ENCODE peak calls at places on chromosomes 11 and 22, in ten cellular contexts. One of them, this sample, is unnamed. For H3K27me3, the result is how much of the 10 kb centered on the place peaks cover.

GRCh38 chr11:15775797-15776196 is 580.5 kb downstream of the SOX6 start:
- DNase-seq in adrenal gland: no peak
- DNase-seq in fibroblast of lung: no peak
- DNase-seq in colonic mucosa: no peak
- DNase-seq in CD8-positive, alpha-beta T cell: no peak
- DNase-seq in cardiac muscle cell: no peak
- DNase-seq in thoracic aorta: no peak
- DNase-seq in effector memory CD4-positive, alpha-beta T cell: no peak
- DNase-seq in WERI-Rb-1: no peak
- DNase-seq in right lobe of liver: no peak
- DNase-seq in this sample: no peak

GRCh38 chr11:9153651-9154050 is 62.3 kb upstream of the SCUBE2 start:
- DNase-seq in CD8-positive, alpha-beta T cell: no peak
- DNase-seq in adrenal gland: no peak
- DNase-seq in fibroblast of lung: no peak
- DNase-seq in thoracic aorta: no peak
- DNase-seq in effector memory CD4-positive, alpha-beta T cell: no peak
- DNase-seq in WERI-Rb-1: no peak
- DNase-seq in cardiac muscle cell: no peak
- DNase-seq in colonic mucosa: no peak
- DNase-seq in right lobe of liver: no peak
- DNase-seq in this sample: no peak

GRCh38 chr11:70862093-70862492 is 390.3 kb downstream of the SHANK2 start:
- DNase-seq in cardiac muscle cell: no peak
- DNase-seq in fibroblast of lung: no peak
- DNase-seq in CD8-positive, alpha-beta T cell: no peak
- DNase-seq in WERI-Rb-1: peak
- DNase-seq in effector memory CD4-positive, alpha-beta T cell: no peak
- DNase-seq in right lobe of liver: no peak
- DNase-seq in thoracic aorta: no peak
- DNase-seq in colonic mucosa: no peak
- DNase-seq in adrenal gland: no peak
- DNase-seq in this sample: no peak

GRCh38 chr11:70481625-70482528 is 83.5 kb downstream of the CTTN start:
- DNase-seq in CD8-positive, alpha-beta T cell: no peak
- DNase-seq in colonic mucosa: no peak
- DNase-seq in WERI-Rb-1: no peak
- DNase-seq in cardiac muscle cell: no peak
- DNase-seq in thoracic aorta: no peak
- DNase-seq in effector memory CD4-positive, alpha-beta T cell: no peak
- DNase-seq in adrenal gland: peak
- DNase-seq in right lobe of liver: peak
- DNase-seq in fibroblast of lung: peak
- DNase-seq in this sample: no peak

GRCh38 chr22:39353346-39353745 is 3.6 kb downstream of the SYNGR1 start:
- DNase-seq in cardiac muscle cell: no peak
- DNase-seq in fibroblast of lung: no peak
- DNase-seq in adrenal gland: no peak
- DNase-seq in CD8-positive, alpha-beta T cell: no peak
- DNase-seq in colonic mucosa: no peak
- DNase-seq in right lobe of liver: no peak
- DNase-seq in WERI-Rb-1: no peak
- DNase-seq in thoracic aorta: no peak
- DNase-seq in effector memory CD4-positive, alpha-beta T cell: no peak
- DNase-seq in this sample: no peak

GRCh38 chr22:33656808-33657628 is 263.3 kb downstream of the LARGE1 start:
- DNase-seq in WERI-Rb-1: no peak
- DNase-seq in cardiac muscle cell: no peak
- DNase-seq in fibroblast of lung: peak
- DNase-seq in effector memory CD4-positive, alpha-beta T cell: no peak
- DNase-seq in right lobe of liver: no peak
- DNase-seq in CD8-positive, alpha-beta T cell: no peak
- DNase-seq in thoracic aorta: no peak
- DNase-seq in colonic mucosa: no peak
- DNase-seq in adrenal gland: peak
- DNase-seq in this sample: no peak

GRCh38 chr11:107720305-107720775 is 8.5 kb upstream of the SLN start:
- DNase-seq in WERI-Rb-1: no peak
- DNase-seq in CD8-positive, alpha-beta T cell: no peak
- DNase-seq in colonic mucosa: no peak
- DNase-seq in fibroblast of lung: no peak
- DNase-seq in cardiac muscle cell: no peak
- DNase-seq in effector memory CD4-positive, alpha-beta T cell: no peak
- DNase-seq in right lobe of liver: no peak
- DNase-seq in thoracic aorta: no peak
- DNase-seq in adrenal gland: no peak
- DNase-seq in this sample: no peak

GRCh38 chr22:46054091-46054877 is 77.3 kb upstream of the WNT7B start:
- DNase-seq in thoracic aorta: no peak
- DNase-seq in CD8-positive, alpha-beta T cell: peak
- DNase-seq in fibroblast of lung: peak
- DNase-seq in right lobe of liver: peak
- DNase-seq in adrenal gland: peak
- DNase-seq in effector memory CD4-positive, alpha-beta T cell: peak
- DNase-seq in WERI-Rb-1: no peak
- DNase-seq in colonic mucosa: peak
- DNase-seq in cardiac muscle cell: no peak
- DNase-seq in this sample: no peak

GRCh38 chr11:73321342-73322110 is 13.4 kb downstream of the ARHGEF17 start:
- DNase-seq in CD8-positive, alpha-beta T cell: no peak
- DNase-seq in cardiac muscle cell: peak
- DNase-seq in colonic mucosa: no peak
- DNase-seq in right lobe of liver: no peak
- DNase-seq in thoracic aorta: no peak
- DNase-seq in WERI-Rb-1: no peak
- DNase-seq in adrenal gland: peak
- DNase-seq in fibroblast of lung: peak
- DNase-seq in effector memory CD4-positive, alpha-beta T cell: no peak
- DNase-seq in this sample: no peak

GRCh38 chr11:62464655-62465054 is 45.8 kb downstream of the SCGB1A1 start:
- DNase-seq in thoracic aorta: no peak
- DNase-seq in effector memory CD4-positive, alpha-beta T cell: no peak
- DNase-seq in right lobe of liver: no peak
- DNase-seq in colonic mucosa: no peak
- DNase-seq in fibroblast of lung: no peak
- DNase-seq in cardiac muscle cell: no peak
- DNase-seq in WERI-Rb-1: no peak
- DNase-seq in adrenal gland: no peak
- DNase-seq in CD8-positive, alpha-beta T cell: no peak
- DNase-seq in this sample: no peak

GRCh38 chr22:17734197-17734596 is 40.1 kb downstream of the BID start:
- DNase-seq in adrenal gland: no peak
- DNase-seq in fibroblast of lung: no peak
- DNase-seq in CD8-positive, alpha-beta T cell: no peak
- DNase-seq in thoracic aorta: no peak
- DNase-seq in WERI-Rb-1: no peak
- DNase-seq in cardiac muscle cell: no peak
- DNase-seq in right lobe of liver: no peak
- DNase-seq in colonic mucosa: no peak
- DNase-seq in effector memory CD4-positive, alpha-beta T cell: no peak
- DNase-seq in this sample: no peak

GRCh38 chr11:73186294-73186850 is 31.7 kb upstream of the P2RY2 start:
- DNase-seq in thoracic aorta: no peak
- DNase-seq in WERI-Rb-1: no peak
- DNase-seq in adrenal gland: no peak
- DNase-seq in cardiac muscle cell: no peak
- DNase-seq in fibroblast of lung: no peak
- DNase-seq in right lobe of liver: no peak
- DNase-seq in CD8-positive, alpha-beta T cell: no peak
- DNase-seq in colonic mucosa: no peak
- DNase-seq in effector memory CD4-positive, alpha-beta T cell: no peak
- DNase-seq in this sample: no peak

GRCh38 chr11:68441466-68442230 is 18.9 kb upstream of the PPP6R3 start:
- DNase-seq in thoracic aorta: no peak
- DNase-seq in right lobe of liver: no peak
- DNase-seq in WERI-Rb-1: no peak
- DNase-seq in CD8-positive, alpha-beta T cell: no peak
- DNase-seq in adrenal gland: no peak
- DNase-seq in colonic mucosa: no peak
- DNase-seq in effector memory CD4-positive, alpha-beta T cell: no peak
- DNase-seq in cardiac muscle cell: no peak
- DNase-seq in fibroblast of lung: peak
- DNase-seq in this sample: no peak

GRCh38 chr22:19659805-19660345 is 54.4 kb upstream of the SEPTIN5 start:
- DNase-seq in cardiac muscle cell: no peak
- DNase-seq in effector memory CD4-positive, alpha-beta T cell: no peak
- DNase-seq in adrenal gland: no peak
- DNase-seq in colonic mucosa: no peak
- DNase-seq in right lobe of liver: no peak
- DNase-seq in thoracic aorta: no peak
- DNase-seq in fibroblast of lung: no peak
- DNase-seq in WERI-Rb-1: no peak
- DNase-seq in CD8-positive, alpha-beta T cell: no peak
- DNase-seq in this sample: no peak

GRCh38 chr11:33984682-33985389 is 66.7 kb upstream of the CAPRIN1 start:
- DNase-seq in CD8-positive, alpha-beta T cell: no peak
- DNase-seq in effector memory CD4-positive, alpha-beta T cell: no peak
- DNase-seq in right lobe of liver: no peak
- DNase-seq in adrenal gland: no peak
- DNase-seq in colonic mucosa: no peak
- DNase-seq in WERI-Rb-1: no peak
- DNase-seq in fibroblast of lung: peak
- DNase-seq in cardiac muscle cell: no peak
- DNase-seq in thoracic aorta: no peak
- DNase-seq in this sample: no peak

GRCh38 chr11:22193348-22194051 is 615 bp downstream of the ANO5 start:
- DNase-seq in adrenal gland: peak
- DNase-seq in effector memory CD4-positive, alpha-beta T cell: no peak
- DNase-seq in CD8-positive, alpha-beta T cell: no peak
- DNase-seq in thoracic aorta: no peak
- DNase-seq in right lobe of liver: peak
- DNase-seq in fibroblast of lung: no peak
- DNase-seq in cardiac muscle cell: peak
- DNase-seq in WERI-Rb-1: peak
- DNase-seq in colonic mucosa: peak
- DNase-seq in this sample: peak

GRCh38 chr11:75625970-75626691 is 42.7 kb downstream of the MAP6 start:
- DNase-seq in WERI-Rb-1: no peak
- DNase-seq in adrenal gland: no peak
- DNase-seq in thoracic aorta: no peak
- DNase-seq in fibroblast of lung: peak
- DNase-seq in CD8-positive, alpha-beta T cell: no peak
- DNase-seq in cardiac muscle cell: no peak
- DNase-seq in colonic mucosa: no peak
- DNase-seq in right lobe of liver: no peak
- DNase-seq in effector memory CD4-positive, alpha-beta T cell: no peak
- DNase-seq in this sample: no peak

GRCh38 chr22:42910221-42910942 is 53.3 kb upstream of the ARFGAP3 start:
- DNase-seq in fibroblast of lung: no peak
- DNase-seq in thoracic aorta: no peak
- DNase-seq in cardiac muscle cell: peak
- DNase-seq in effector memory CD4-positive, alpha-beta T cell: no peak
- DNase-seq in CD8-positive, alpha-beta T cell: no peak
- DNase-seq in WERI-Rb-1: no peak
- DNase-seq in adrenal gland: no peak
- DNase-seq in colonic mucosa: no peak
- DNase-seq in right lobe of liver: peak
- DNase-seq in this sample: no peak

GRCh38 chr22:36594569-36594968 is 65.6 kb upstream of the EIF3D start:
- DNase-seq in thoracic aorta: no peak
- DNase-seq in effector memory CD4-positive, alpha-beta T cell: no peak
- DNase-seq in fibroblast of lung: no peak
- DNase-seq in CD8-positive, alpha-beta T cell: no peak
- DNase-seq in colonic mucosa: no peak
- DNase-seq in WERI-Rb-1: no peak
- DNase-seq in right lobe of liver: no peak
- DNase-seq in cardiac muscle cell: no peak
- DNase-seq in adrenal gland: no peak
- DNase-seq in this sample: no peak
- H3K27me3 ChIP-seq in thoracic aorta: under half
- H3K27me3 ChIP-seq in effector memory CD4-positive, alpha-beta T cell: under half
- H3K27me3 ChIP-seq in fibroblast of lung: under half
- H3K27me3 ChIP-seq in CD8-positive, alpha-beta T cell: under half
- H3K27me3 ChIP-seq in colonic mucosa: under half
- H3K27me3 ChIP-seq in WERI-Rb-1: half or more
- H3K27me3 ChIP-seq in right lobe of liver: under half
- H3K27me3 ChIP-seq in cardiac muscle cell: under half
- H3K27me3 ChIP-seq in adrenal gland: under half
- H3K27me3 ChIP-seq in this sample: under half

DNA sequence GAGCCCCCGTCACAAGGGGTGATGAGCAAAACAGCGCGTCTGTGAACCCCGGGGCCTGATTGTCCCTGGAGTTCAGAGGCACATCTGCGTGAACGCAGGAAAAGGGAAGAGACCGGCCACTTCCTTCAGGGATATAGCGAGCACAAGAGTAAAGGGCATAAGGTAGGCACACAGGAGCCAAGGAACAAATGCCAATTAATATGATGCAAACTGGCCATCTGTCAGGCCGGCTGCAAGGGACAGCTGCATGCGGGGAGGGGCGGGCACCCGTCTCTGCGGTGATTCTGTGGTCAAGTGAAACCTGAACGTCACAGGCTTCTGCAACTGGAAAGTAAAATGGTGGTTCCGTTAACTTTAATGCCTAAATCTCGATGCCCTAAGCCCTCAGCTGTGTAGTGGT is 64.7 kb downstream of the TRIM29 start:
- DNase-seq in CD8-positive, alpha-beta T cell: no peak
- DNase-seq in effector memory CD4-positive, alpha-beta T cell: no peak
- DNase-seq in adrenal gland: no peak
- DNase-seq in thoracic aorta: no peak
- DNase-seq in right lobe of liver: no peak
- DNase-seq in WERI-Rb-1: peak
- DNase-seq in colonic mucosa: no peak
- DNase-seq in cardiac muscle cell: no peak
- DNase-seq in fibroblast of lung: no peak
- DNase-seq in this sample: no peak
- H3K4me3 ChIP-seq in CD8-positive, alpha-beta T cell: no peak
- H3K4me3 ChIP-seq in effector memory CD4-positive, alpha-beta T cell: no peak
- H3K4me3 ChIP-seq in adrenal gland: no peak
- H3K4me3 ChIP-seq in thoracic aorta: no peak
- H3K4me3 ChIP-seq in right lobe of liver: no peak
- H3K4me3 ChIP-seq in WERI-Rb-1: peak
- H3K4me3 ChIP-seq in colonic mucosa: no peak
- H3K4me3 ChIP-seq in cardiac muscle cell: no peak
- H3K4me3 ChIP-seq in fibroblast of lung: no peak
- H3K4me3 ChIP-seq in this sample: no peak

DNA sequence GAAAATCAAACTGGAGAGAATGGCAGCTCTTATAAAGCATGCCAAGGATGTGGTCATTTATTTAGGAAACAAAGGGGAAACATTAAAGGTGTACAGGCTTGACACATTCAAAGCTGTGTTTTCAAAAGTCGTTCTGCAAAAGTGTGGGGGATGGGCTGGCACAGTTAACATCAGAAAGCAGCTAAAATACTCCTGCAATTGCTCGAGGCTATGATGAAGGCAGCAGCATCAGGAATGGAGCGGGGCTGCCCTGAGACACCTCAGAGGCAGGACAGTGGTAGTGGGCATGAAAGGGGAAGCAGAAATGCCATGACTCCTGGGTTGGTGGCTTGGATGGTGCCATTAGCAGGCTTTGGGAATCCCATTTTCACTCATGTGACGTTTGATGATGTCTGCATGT is 701 bp downstream of the NCAPD3 start:
- DNase-seq in colonic mucosa: peak
- DNase-seq in adrenal gland: no peak
- DNase-seq in fibroblast of lung: no peak
- DNase-seq in cardiac muscle cell: no peak
- DNase-seq in CD8-positive, alpha-beta T cell: no peak
- DNase-seq in right lobe of liver: no peak
- DNase-seq in WERI-Rb-1: no peak
- DNase-seq in effector memory CD4-positive, alpha-beta T cell: no peak
- DNase-seq in thoracic aorta: no peak
- DNase-seq in this sample: no peak
- H3K27ac ChIP-seq in colonic mucosa: no peak
- H3K27ac ChIP-seq in adrenal gland: no peak
- H3K27ac ChIP-seq in fibroblast of lung: peak
- H3K27ac ChIP-seq in cardiac muscle cell: no peak
- H3K27ac ChIP-seq in CD8-positive, alpha-beta T cell: peak
- H3K27ac ChIP-seq in right lobe of liver: no peak
- H3K27ac ChIP-seq in WERI-Rb-1: peak
- H3K27ac ChIP-seq in effector memory CD4-positive, alpha-beta T cell: no peak
- H3K27ac ChIP-seq in thoracic aorta: no peak
- H3K27ac ChIP-seq in this sample: no peak

GRCh38 chr11:31806944-31807790 is 4.0 kb downstream of the PAX6 start:
- DNase-seq in colonic mucosa: no peak
- DNase-seq in WERI-Rb-1: no peak
- DNase-seq in effector memory CD4-positive, alpha-beta T cell: no peak
- DNase-seq in CD8-positive, alpha-beta T cell: no peak
- DNase-seq in cardiac muscle cell: no peak
- DNase-seq in fibroblast of lung: no peak
- DNase-seq in right lobe of liver: no peak
- DNase-seq in thoracic aorta: no peak
- DNase-seq in adrenal gland: no peak
- DNase-seq in this sample: no peak
- H3K27me3 ChIP-seq in colonic mucosa: half or more
- H3K27me3 ChIP-seq in WERI-Rb-1: half or more
- H3K27me3 ChIP-seq in effector memory CD4-positive, alpha-beta T cell: half or more
- H3K27me3 ChIP-seq in CD8-positive, alpha-beta T cell: half or more
- H3K27me3 ChIP-seq in cardiac muscle cell: half or more
- H3K27me3 ChIP-seq in fibroblast of lung: half or more
- H3K27me3 ChIP-seq in right lobe of liver: under half
- H3K27me3 ChIP-seq in thoracic aorta: half or more
- H3K27me3 ChIP-seq in adrenal gland: half or more
- H3K27me3 ChIP-seq in this sample: half or more